ENCODE peak calls at places on chromosomes 7 and 10, in seven cellular contexts. A is tibial artery, D is AG04450, U is GM12865, E is foreskin fibroblast, R is fibroblast of mammary gland, H is heart right ventricle. O is an unnamed sample.

GRCh38 chr10:61754553-61755540 is 92.1 kb downstream of the CABCOCO1 start:
- DNase-seq in A (no peak), D (no peak), U (no peak), E (peak; percentile 26), R (no peak), H (no peak), O (no peak)

GRCh38 chr7:155680124-155680523 is 35.7 kb downstream of the RBM33 start:
- DNase-seq in A (no peak), D (no peak), U (no peak), E (no peak), R (no peak), H (no peak), O (no peak)

GRCh38 chr10:89091501-89091900 is 100.9 kb downstream of the FAS start:
- DNase-seq in A (no peak), D (no peak), U (no peak), E (peak; percentile 56), R (peak; percentile 56), H (no peak), O (no peak)

GRCh38 chr7:93053946-93054943 is 63.5 kb downstream of the SAMD9 start:
- DNase-seq in A (no peak), D (no peak), U (no peak), E (no peak), R (no peak), H (no peak), O (no peak)

GRCh38 chr10:5948999-5949759 is 28.2 kb downstream of the IL15RA start:
- DNase-seq in A (peak; percentile 45), D (peak; percentile 36), U (peak; percentile 55), E (peak; percentile 82), R (peak; percentile 72), H (peak; percentile 67), O (no peak)

GRCh38 chr7:5797179-5797578 is 15.7 kb upstream of the RNF216 start:
- DNase-seq in A (no peak), D (no peak), U (no peak), E (no peak), R (no peak), H (no peak), O (no peak)

GRCh38 chr10:49005270-49005669 is 65.6 kb upstream of the LRRC18 start:
- DNase-seq in A (peak; percentile 54), D (no peak), U (no peak), E (no peak), R (no peak), H (no peak), O (no peak)

GRCh38 chr7:75966209-75966961 is 28.0 kb downstream of the TMEM120A start:
- DNase-seq in A (peak; percentile 79), D (no peak), U (no peak), E (peak; percentile 91), R (peak; percentile 97), H (peak; percentile 80), O (peak; percentile 77)

GRCh38 chr7:107659666-107660065 is 962 bp upstream of the SLC26A4 start:
- DNase-seq in A (no peak), D (peak; percentile 36), U (peak; percentile 32), E (peak; percentile 86), R (peak; percentile 91), H (no peak), O (no peak)

GRCh38 chr10:34181545-34182300 is 633.4 kb downstream of the PARD3 start:
- DNase-seq in A (no peak), D (peak; percentile 50), U (no peak), E (peak; percentile 85), R (peak; percentile 72), H (no peak), O (no peak)

GRCh38 chr7:152144557-152145245 is 119.2 kb downstream of the GALNT11 start:
- DNase-seq in A (no peak), D (no peak), U (no peak), E (no peak), R (no peak), H (no peak), O (no peak)

GRCh38 chr10:37639200-37639599 is 218.2 kb downstream of the ZNF248 start:
- DNase-seq in A (no peak), D (no peak), U (no peak), E (no peak), R (no peak), H (no peak), O (no peak)
- TF ChIP-seq CTCF in A (no peak), D (no peak), U (no peak), E (no peak), R (no peak), H (no peak), O (no peak)

GRCh38 chr10:69861251-69862240 is 59.8 kb downstream of the COL13A1 start:
- DNase-seq in A (no peak), D (no peak), U (peak; percentile 14), E (peak; percentile 85), R (peak; percentile 90), H (no peak), O (peak; percentile 70)
- TF ChIP-seq CTCF in A (peak; percentile 38), D (peak; percentile 34), U (peak; percentile 4), E (peak; percentile 27), R (peak; percentile 45), H (no peak), O (peak; percentile 35)

DNA sequence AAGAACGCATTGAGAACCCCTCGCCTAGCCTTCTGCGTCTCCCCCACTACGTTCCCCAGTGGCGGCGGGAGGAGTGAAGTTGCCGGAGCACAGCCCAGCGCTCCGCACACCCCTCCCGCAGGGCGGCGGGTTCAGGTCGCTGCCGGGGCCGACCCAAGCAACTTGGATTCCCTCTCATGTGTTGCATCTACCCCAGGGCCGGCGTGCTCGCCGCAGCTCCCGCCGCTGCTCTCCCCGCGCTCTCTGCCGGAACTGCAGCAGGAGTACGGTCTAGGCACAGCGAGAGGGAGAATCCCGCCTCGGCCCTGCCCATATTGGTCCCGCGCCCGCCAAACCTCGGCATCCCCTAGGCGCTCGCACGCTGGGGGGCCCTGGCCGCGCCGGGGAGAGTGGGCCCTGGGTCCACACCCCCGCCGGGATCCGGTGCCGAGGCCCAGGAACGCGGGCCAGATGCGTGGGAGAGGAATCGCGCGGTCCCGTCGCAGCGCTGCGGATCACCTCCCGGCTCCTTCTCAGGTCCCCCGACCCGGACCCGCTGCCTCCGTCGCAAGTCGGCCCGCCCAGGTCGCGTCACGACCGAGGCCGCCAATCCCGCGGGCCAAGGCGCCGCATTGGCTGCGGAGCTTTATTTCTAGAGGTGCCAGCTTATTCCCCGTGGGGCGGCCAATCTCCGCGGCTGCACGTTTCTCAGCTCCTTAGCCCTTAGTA is 648 bp upstream of the TMEM243 start:
- DNase-seq in A (peak; percentile 74), D (no peak), U (peak; percentile 92), E (peak; percentile 92), R (peak; percentile 62), H (peak; percentile 60), O (peak; percentile 31)
- TF ChIP-seq CTCF in A (no peak), D (no peak), U (no peak), E (no peak), R (no peak), H (no peak), O (no peak)

GRCh38 chr10:15083674-15084501 is 4.7 kb downstream of the ACBD7 start:
- DNase-seq in A (no peak), D (no peak), U (no peak), E (no peak), R (no peak), H (no peak), O (no peak)

GRCh38 chr10:15084502-15084922 is 4.1 kb downstream of the ACBD7 start:
- DNase-seq in A (peak; percentile 44), D (peak; percentile 88), U (peak; percentile 18), E (peak; percentile 92), R (peak; percentile 95), H (peak; percentile 55), O (peak; percentile 91)

GRCh38 chr10:15092855-15093408 is 4.2 kb upstream of the RPP38 start:
- DNase-seq in A (no peak), D (no peak), U (no peak), E (no peak), R (no peak), H (no peak), O (no peak)

GRCh38 chr10:15091418-15091817 is 2.8 kb upstream of the ACBD7 start:
- DNase-seq in A (no peak), D (no peak), U (no peak), E (no peak), R (no peak), H (no peak), O (no peak)

GRCh38 chr10:15088428-15089261 is at the start of gene ACBD7:
- DNase-seq in A (peak; percentile 77), D (peak; percentile 21), U (peak; percentile 85), E (peak; percentile 92), R (peak; percentile 56), H (peak; percentile 57), O (no peak)
- TF ChIP-seq CTCF in A (peak; percentile 73), D (peak; percentile 33), U (peak; percentile 26), E (no peak), R (no peak), H (peak; percentile 68), O (no peak)

GRCh38 chr7:112708236-112708635 is 82.0 kb downstream of the TMEM168 start:
- DNase-seq in A (no peak), D (no peak), U (no peak), E (no peak), R (no peak), H (no peak), O (no peak)
- TF ChIP-seq CTCF in A (no peak), D (no peak), U (no peak), E (no peak), R (no peak), H (no peak), O (no peak)

DNA sequence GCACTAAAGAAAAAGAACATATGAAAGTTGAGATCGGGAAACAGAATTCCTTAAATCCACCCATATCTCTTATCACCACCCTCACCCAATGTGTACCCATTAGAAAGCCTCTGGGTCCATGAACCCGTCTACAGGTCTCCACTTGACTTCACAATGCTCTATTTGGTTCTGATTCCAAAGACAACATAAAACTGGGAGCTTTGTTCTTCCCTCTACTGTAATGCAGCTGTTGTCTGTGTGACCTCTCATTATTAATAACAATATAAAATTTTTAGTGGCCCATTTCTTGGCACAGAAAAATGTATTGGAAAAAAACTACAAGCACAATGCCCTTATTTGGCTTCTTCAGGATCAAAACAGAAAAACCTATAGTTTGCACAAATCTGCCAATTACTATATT is 30.0 kb downstream of the DOCK4 start:
- DNase-seq in A (no peak), D (no peak), U (no peak), E (no peak), R (no peak), H (no peak), O (no peak)
- TF ChIP-seq CTCF in A (no peak), D (no peak), U (no peak), E (no peak), R (no peak), H (no peak), O (no peak)

O was measured in AG09319.